ENCODE peak calls at places on chromosomes 6 and 20, in four cellular contexts. One of them, this sample, is unnamed.

GRCh38 chr6:88304515-88304914 is 138.4 kb upstream of the CNR1 start:
- DNase-seq in choroid plexus epithelial cell: no peak
- DNase-seq in GM13977: no peak
- DNase-seq in MM.1S: no peak
- DNase-seq in this sample: no peak

GRCh38 chr20:13800728-13801134 is 15.9 kb downstream of the NDUFAF5 start:
- DNase-seq in choroid plexus epithelial cell: peak; percentile 91
- DNase-seq in GM13977: no peak
- DNase-seq in MM.1S: no peak
- DNase-seq in this sample: no peak

GRCh38 chr6:115814907-115815306 is 245.8 kb downstream of the FRK start:
- DNase-seq in choroid plexus epithelial cell: no peak
- DNase-seq in GM13977: no peak
- DNase-seq in MM.1S: no peak
- DNase-seq in this sample: no peak

GRCh38 chr6:71544028-71544427 is 255.4 kb downstream of the OGFRL1 start:
- DNase-seq in choroid plexus epithelial cell: peak; percentile 81
- DNase-seq in GM13977: no peak
- DNase-seq in MM.1S: no peak
- DNase-seq in this sample: no peak

GRCh38 chr6:3176562-3177355 is 19.4 kb upstream of the TUBB2A start:
- DNase-seq in choroid plexus epithelial cell: peak; percentile 93
- DNase-seq in GM13977: no peak
- DNase-seq in MM.1S: no peak
- DNase-seq in this sample: no peak

GRCh38 chr6:106162926-106163325 is 76.8 kb downstream of the PRDM1 start:
- DNase-seq in choroid plexus epithelial cell: no peak
- DNase-seq in GM13977: no peak
- DNase-seq in MM.1S: peak; percentile 57
- DNase-seq in this sample: no peak

GRCh38 chr20:23257848-23258746 is 92.5 kb upstream of the NXT1 start:
- DNase-seq in choroid plexus epithelial cell: peak; percentile 93
- DNase-seq in GM13977: no peak
- DNase-seq in MM.1S: no peak
- DNase-seq in this sample: no peak

GRCh38 chr6:133548409-133548808 is 307.3 kb downstream of the EYA4 start:
- DNase-seq in choroid plexus epithelial cell: peak; percentile 84
- DNase-seq in GM13977: no peak
- DNase-seq in MM.1S: no peak
- DNase-seq in this sample: no peak

GRCh38 chr6:15389759-15390723 is 144.2 kb downstream of the JARID2 start:
- DNase-seq in choroid plexus epithelial cell: peak; percentile 72
- DNase-seq in GM13977: peak; percentile 57
- DNase-seq in MM.1S: peak; percentile 59
- DNase-seq in this sample: peak; percentile 59

GRCh38 chr20:57148266-57148665 is 118.2 kb downstream of the BMP7 start:
- DNase-seq in choroid plexus epithelial cell: no peak
- DNase-seq in GM13977: no peak
- DNase-seq in MM.1S: no peak
- DNase-seq in this sample: no peak

GRCh38 chr6:33790910-33791309 is 2.0 kb upstream of the LEMD2 start:
- DNase-seq in choroid plexus epithelial cell: no peak
- DNase-seq in GM13977: no peak
- DNase-seq in MM.1S: no peak
- DNase-seq in this sample: no peak

GRCh38 chr20:22909436-22909835 is 125.7 kb upstream of the SSTR4 start:
- DNase-seq in choroid plexus epithelial cell: no peak
- DNase-seq in GM13977: no peak
- DNase-seq in MM.1S: no peak
- DNase-seq in this sample: no peak

GRCh38 chr20:324177-325042 is 942 bp upstream of the SOX12 start:
- DNase-seq in choroid plexus epithelial cell: peak; percentile 72
- DNase-seq in GM13977: peak; percentile 95
- DNase-seq in MM.1S: peak; percentile 91
- DNase-seq in this sample: peak; percentile 90
- TF ChIP-seq CTCF in choroid plexus epithelial cell: peak; percentile 54
- TF ChIP-seq CTCF in GM13977: no peak
- TF ChIP-seq CTCF in MM.1S: peak; percentile 31
- TF ChIP-seq CTCF in this sample: peak; percentile 23

DNA sequence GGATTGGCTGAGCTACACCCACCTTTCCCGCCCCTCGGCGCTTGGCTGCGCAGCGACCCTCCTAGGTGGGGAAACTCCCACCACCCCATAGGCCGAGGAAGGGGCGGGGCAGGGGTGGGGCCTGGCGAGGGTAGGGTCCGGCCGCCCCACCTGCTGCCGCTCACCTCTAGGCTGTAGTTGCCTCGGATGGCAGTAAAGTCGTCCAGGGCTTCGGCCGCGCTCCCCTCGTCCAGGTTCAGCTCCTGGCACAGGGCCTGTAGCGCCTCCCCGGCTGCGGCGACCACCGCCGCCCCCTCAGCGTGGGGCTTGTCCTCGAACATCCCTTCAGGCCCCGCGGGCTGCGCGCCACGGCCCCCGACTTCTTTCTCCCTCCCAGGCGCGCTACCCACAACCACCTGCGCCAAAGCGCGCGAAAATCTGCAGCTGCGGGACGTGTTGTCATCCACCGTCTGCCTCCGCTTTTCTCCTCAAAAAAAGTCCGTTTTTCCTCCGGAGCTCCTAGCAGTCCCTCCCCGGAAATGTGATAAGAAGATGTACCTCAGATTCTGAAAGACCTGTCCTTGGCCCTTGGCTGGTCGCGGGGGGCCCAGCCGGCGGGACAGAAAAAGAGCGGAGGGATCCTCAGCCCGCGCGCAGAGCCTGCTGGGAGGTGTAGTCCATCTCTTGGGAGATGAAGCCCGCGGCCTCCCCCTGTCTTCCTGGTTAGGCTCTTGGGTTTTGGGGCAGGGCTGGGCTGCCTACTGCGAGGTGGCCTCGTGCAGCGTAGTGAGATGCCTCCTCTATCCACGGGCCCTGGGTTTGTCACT is at the start of gene RBL1:
- DNase-seq in choroid plexus epithelial cell: peak; percentile 79
- DNase-seq in GM13977: peak; percentile 85
- DNase-seq in MM.1S: peak; percentile 89
- DNase-seq in this sample: peak; percentile 87
- TF ChIP-seq CTCF in choroid plexus epithelial cell: peak; percentile 65
- TF ChIP-seq CTCF in GM13977: peak; percentile 28
- TF ChIP-seq CTCF in MM.1S: peak; percentile 17
- TF ChIP-seq CTCF in this sample: peak; percentile 22

GRCh38 chr20:32959351-32960221 is 44.6 kb downstream of the SUN5 start:
- DNase-seq in choroid plexus epithelial cell: no peak
- DNase-seq in GM13977: peak; percentile 4
- DNase-seq in MM.1S: no peak
- DNase-seq in this sample: peak; percentile 10
- TF ChIP-seq CTCF in choroid plexus epithelial cell: no peak
- TF ChIP-seq CTCF in GM13977: no peak
- TF ChIP-seq CTCF in MM.1S: no peak
- TF ChIP-seq CTCF in this sample: no peak

DNA sequence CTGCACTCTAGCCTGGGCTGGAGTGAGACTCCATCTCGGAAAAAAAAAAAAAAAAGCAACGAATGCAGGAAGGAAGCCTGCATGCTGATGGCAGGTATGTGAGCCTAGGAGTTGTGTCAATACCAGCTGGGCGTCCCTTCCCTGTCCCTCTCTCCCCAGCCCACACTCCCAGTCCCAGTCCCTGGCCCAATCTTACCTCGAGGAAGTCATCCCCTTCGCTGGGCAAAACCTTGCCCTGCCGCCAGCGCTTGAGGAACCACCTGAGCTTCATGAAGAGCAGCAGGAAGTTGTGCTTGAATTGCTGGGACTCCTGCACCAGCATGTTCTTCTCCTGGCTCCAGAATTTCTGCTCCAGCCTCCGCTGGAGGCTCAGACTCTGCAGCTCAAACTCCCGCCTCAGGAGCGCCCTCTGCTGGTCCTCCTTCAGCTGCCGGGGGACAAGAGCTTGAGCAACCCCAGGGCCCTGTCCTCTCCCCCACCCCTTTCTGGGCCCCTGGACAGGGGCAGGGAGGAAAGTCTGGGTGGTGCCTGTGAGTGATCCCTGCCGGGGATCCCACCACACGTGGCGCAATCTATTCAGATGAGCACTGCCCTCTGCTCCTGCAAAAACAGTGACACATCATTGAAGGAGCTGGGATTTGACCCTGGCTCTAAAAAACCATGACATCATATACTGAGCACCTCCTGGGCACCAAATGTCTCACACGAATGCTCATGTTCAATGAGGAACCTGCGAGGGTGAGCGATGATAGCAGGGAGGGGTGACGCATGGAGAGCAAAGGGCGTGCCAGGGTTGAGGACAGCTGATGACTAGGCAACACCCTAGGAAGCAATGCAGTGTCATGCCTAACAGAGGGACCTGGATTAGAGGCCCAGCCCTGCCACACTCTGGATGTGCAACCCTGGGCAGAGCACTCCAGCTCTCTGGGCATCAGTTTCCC is 35.0 kb upstream of the DSN1 start:
- DNase-seq in choroid plexus epithelial cell: peak; percentile 85
- DNase-seq in GM13977: peak; percentile 78
- DNase-seq in MM.1S: peak; percentile 46
- DNase-seq in this sample: peak; percentile 86
- TF ChIP-seq CTCF in choroid plexus epithelial cell: peak; percentile 87
- TF ChIP-seq CTCF in GM13977: peak; percentile 88
- TF ChIP-seq CTCF in MM.1S: peak; percentile 93
- TF ChIP-seq CTCF in this sample: peak; percentile 79

GRCh38 chr6:79250107-79250514 is 15.6 kb upstream of the HMGN3 start:
- DNase-seq in choroid plexus epithelial cell: no peak
- DNase-seq in GM13977: peak; percentile 36
- DNase-seq in MM.1S: peak; percentile 53
- DNase-seq in this sample: peak; percentile 41

GRCh38 chr6:79249136-79249535 is 14.7 kb upstream of the HMGN3 start:
- DNase-seq in choroid plexus epithelial cell: no peak
- DNase-seq in GM13977: no peak
- DNase-seq in MM.1S: peak; percentile 82
- DNase-seq in this sample: no peak

GRCh38 chr6:79246891-79247290 is 12.4 kb upstream of the HMGN3 start:
- DNase-seq in choroid plexus epithelial cell: no peak
- DNase-seq in GM13977: peak; percentile 20
- DNase-seq in MM.1S: peak; percentile 63
- DNase-seq in this sample: peak; percentile 16

GRCh38 chr6:79250559-79250958 is 16.1 kb upstream of the HMGN3 start:
- DNase-seq in choroid plexus epithelial cell: no peak
- DNase-seq in GM13977: no peak
- DNase-seq in MM.1S: no peak
- DNase-seq in this sample: no peak
- TF ChIP-seq CTCF in choroid plexus epithelial cell: no peak
- TF ChIP-seq CTCF in GM13977: no peak
- TF ChIP-seq CTCF in MM.1S: no peak
- TF ChIP-seq CTCF in this sample: no peak

DNA sequence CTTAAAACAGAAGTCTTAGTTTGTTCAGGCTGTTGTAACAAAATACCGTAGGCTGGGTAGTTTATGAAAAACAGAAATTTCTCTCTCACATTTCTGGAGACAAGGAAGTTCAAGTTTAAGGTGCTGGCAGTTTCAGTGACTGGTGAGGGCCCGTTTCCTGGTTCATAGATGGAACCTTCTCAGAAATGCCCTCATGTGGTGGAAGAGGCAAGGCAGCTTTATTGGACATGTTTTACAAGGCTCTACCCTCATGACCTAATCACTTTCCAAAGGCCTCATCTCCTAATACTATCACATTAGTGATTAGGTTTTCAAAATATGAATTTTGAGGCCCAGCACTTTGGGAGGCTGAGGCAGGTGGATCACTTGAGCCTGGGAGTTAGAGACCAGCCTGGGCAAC is 2.4 kb downstream of the HEBP2 start:
- DNase-seq in choroid plexus epithelial cell: no peak
- DNase-seq in GM13977: no peak
- DNase-seq in MM.1S: no peak
- DNase-seq in this sample: no peak
- TF ChIP-seq CTCF in choroid plexus epithelial cell: peak; percentile 16
- TF ChIP-seq CTCF in GM13977: no peak
- TF ChIP-seq CTCF in MM.1S: no peak
- TF ChIP-seq CTCF in this sample: no peak

GRCh38 chr20:59412896-59413295 is 112.5 kb downstream of the EDN3 start:
- DNase-seq in choroid plexus epithelial cell: no peak
- DNase-seq in GM13977: no peak
- DNase-seq in MM.1S: no peak
- DNase-seq in this sample: no peak
- TF ChIP-seq CTCF in choroid plexus epithelial cell: no peak
- TF ChIP-seq CTCF in GM13977: no peak
- TF ChIP-seq CTCF in MM.1S: no peak
- TF ChIP-seq CTCF in this sample: no peak

This sample was measured in GM13976.